ENCODE peak calls at places on chromosomes 5 and 9, in ten cellular contexts. G, V, I, A, M, S, B, C, Z and P are unnamed samples.

GRCh38 chr5:72197393-72197792 is 90.1 kb downstream of the MAP1B start:
- DNase-seq in G (no peak), V (no peak), I (no peak), A (no peak), M (no peak), S (no peak), B (no peak), C (no peak), Z (no peak), P (no peak)

GRCh38 chr5:164233796-164234195 is 728.4 kb downstream of the MAT2B start:
- DNase-seq in G (no peak), V (no peak), I (no peak), A (no peak), M (no peak), S (no peak), B (no peak), C (no peak), Z (peak; percentile 9), P (no peak)

GRCh38 chr5:181190711-181191525 is 14.1 kb downstream of the TRIM7 start:
- DNase-seq in G (no peak), V (no peak), I (peak; percentile 35), A (no peak), M (peak; percentile 54), S (no peak), B (no peak), C (peak; percentile 80), Z (no peak), P (no peak)

GRCh38 chr9:23215688-23216087 is 610.4 kb downstream of the ELAVL2 start:
- DNase-seq in G (no peak), V (no peak), I (no peak), A (no peak), M (no peak), S (no peak), B (no peak), C (no peak), Z (no peak), P (no peak)

GRCh38 chr5:54217826-54218503 is 92.4 kb downstream of the ARL15 start:
- DNase-seq in G (no peak), V (peak; percentile 39), I (no peak), A (no peak), M (peak; percentile 17), S (no peak), B (no peak), C (peak; percentile 76), Z (peak; percentile 72), P (peak; percentile 10)

GRCh38 chr9:19028835-19029451 is 4.1 kb downstream of the SAXO1 start:
- DNase-seq in G (no peak), V (peak; percentile 52), I (no peak), A (no peak), M (peak; percentile 28), S (no peak), B (no peak), C (peak; percentile 81), Z (peak; percentile 84), P (no peak)

GRCh38 chr5:59317023-59317771 is 576.3 kb downstream of the PDE4D start:
- DNase-seq in G (no peak), V (no peak), I (no peak), A (no peak), M (no peak), S (no peak), B (no peak), C (peak; percentile 40), Z (peak; percentile 16), P (no peak)

GRCh38 chr9:129270903-129271431 is 92.9 kb upstream of the IER5L start:
- DNase-seq in G (no peak), V (no peak), I (no peak), A (no peak), M (no peak), S (no peak), B (no peak), C (no peak), Z (no peak), P (no peak)

GRCh38 chr5:126395198-126395597 is 28.0 kb upstream of the GRAMD2B start:
- DNase-seq in G (no peak), V (no peak), I (no peak), A (no peak), M (no peak), S (no peak), B (peak; percentile 46), C (peak; percentile 20), Z (no peak), P (no peak)

GRCh38 chr5:139492700-139493192 is 10.2 kb upstream of the STING1 start:
- DNase-seq in G (no peak), V (no peak), I (no peak), A (no peak), M (peak; percentile 10), S (no peak), B (no peak), C (no peak), Z (no peak), P (no peak)

GRCh38 chr5:132856011-132856410 is 10.3 kb downstream of the GDF9 start:
- DNase-seq in G (no peak), V (no peak), I (no peak), A (no peak), M (no peak), S (no peak), B (no peak), C (no peak), Z (no peak), P (no peak)

GRCh38 chr9:22147818-22148573 is 138.9 kb upstream of the CDKN2B start:
- DNase-seq in G (no peak), V (peak; percentile 60), I (no peak), A (no peak), M (no peak), S (no peak), B (no peak), C (no peak), Z (peak; percentile 60), P (no peak)

GRCh38 chr9:82116538-82116937 is 128.0 kb downstream of the SPATA31D1 start:
- DNase-seq in G (no peak), V (no peak), I (no peak), A (no peak), M (no peak), S (no peak), B (no peak), C (no peak), Z (no peak), P (no peak)

GRCh38 chr9:106885451-106885850 is 22.5 kb downstream of the ZNF462 start:
- DNase-seq in G (no peak), V (no peak), I (no peak), A (no peak), M (peak; percentile 44), S (no peak), B (no peak), C (no peak), Z (peak; percentile 68), P (no peak)

GRCh38 chr5:28009526-28010025 is 971.2 kb upstream of the CDH9 start:
- DNase-seq in G (no peak), V (no peak), I (no peak), A (no peak), M (no peak), S (no peak), B (no peak), C (no peak), Z (no peak), P (no peak)

GRCh38 chr5:116734717-116735072 is 160.1 kb upstream of the SEMA6A start:
- DNase-seq in G (no peak), V (no peak), I (no peak), A (no peak), M (no peak), S (no peak), B (no peak), C (no peak), Z (no peak), P (peak; percentile 2)

GRCh38 chr9:37976714-37977477 is 73.0 kb upstream of the SLC25A51 start:
- DNase-seq in G (no peak), V (no peak), I (no peak), A (no peak), M (no peak), S (peak; percentile 40), B (no peak), C (no peak), Z (peak; percentile 46), P (no peak)
- H3K27ac ChIP-seq in G (no peak overlapping the region), V (no peak overlapping the region), I (no peak overlapping the region), A (peak overlapping the region; percentile 65), M (no peak overlapping the region), S (no peak overlapping the region), B (peak overlapping the region; percentile 29), C (no peak overlapping the region), Z (peak overlapping the region; percentile 86), P (no peak overlapping the region)

DNA sequence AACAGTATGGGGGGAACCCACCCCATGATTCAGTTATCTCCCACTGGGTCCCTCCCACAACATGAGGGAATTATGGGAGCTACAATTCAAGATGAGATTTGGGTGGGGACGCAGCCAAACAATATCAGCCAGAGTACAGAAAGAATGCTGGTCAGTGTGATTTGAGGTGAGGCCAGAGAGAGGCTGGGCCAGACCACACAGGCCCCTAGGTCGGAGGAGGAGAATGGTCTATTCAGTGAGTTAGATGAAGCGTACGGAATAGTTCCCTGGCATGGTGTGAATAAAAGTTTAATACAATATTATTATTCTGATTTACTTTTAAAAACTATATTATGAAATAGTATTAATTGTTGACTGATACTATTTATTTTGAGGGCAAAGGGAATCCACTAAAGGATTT is 39.7 kb downstream of the PCSK5 start:
- DNase-seq in G (no peak), V (no peak), I (no peak), A (no peak), M (no peak), S (no peak), B (no peak), C (peak; percentile 56), Z (no peak), P (no peak)
- H3K27ac ChIP-seq in G (peak overlapping the region; percentile 3), V (no peak overlapping the region), I (no peak overlapping the region), A (peak overlapping the region; percentile 61), M (peak overlapping the region; percentile 80), S (no peak overlapping the region), B (no peak overlapping the region), C (peak overlapping the region; percentile 73), Z (no peak overlapping the region), P (peak overlapping the region; percentile 50)

GRCh38 chr9:77807846-77808749 is 160.0 kb upstream of the GNA14 start:
- DNase-seq in G (no peak), V (no peak), I (no peak), A (no peak), M (no peak), S (no peak), B (no peak), C (no peak), Z (no peak), P (no peak)
- H3K27ac ChIP-seq in G (no peak overlapping the region), V (no peak overlapping the region), I (no peak overlapping the region), A (no peak overlapping the region), M (no peak overlapping the region), S (peak overlapping the region; percentile 37), B (peak overlapping the region; percentile 20), C (no peak overlapping the region), Z (no peak overlapping the region), P (no peak overlapping the region)

DNA sequence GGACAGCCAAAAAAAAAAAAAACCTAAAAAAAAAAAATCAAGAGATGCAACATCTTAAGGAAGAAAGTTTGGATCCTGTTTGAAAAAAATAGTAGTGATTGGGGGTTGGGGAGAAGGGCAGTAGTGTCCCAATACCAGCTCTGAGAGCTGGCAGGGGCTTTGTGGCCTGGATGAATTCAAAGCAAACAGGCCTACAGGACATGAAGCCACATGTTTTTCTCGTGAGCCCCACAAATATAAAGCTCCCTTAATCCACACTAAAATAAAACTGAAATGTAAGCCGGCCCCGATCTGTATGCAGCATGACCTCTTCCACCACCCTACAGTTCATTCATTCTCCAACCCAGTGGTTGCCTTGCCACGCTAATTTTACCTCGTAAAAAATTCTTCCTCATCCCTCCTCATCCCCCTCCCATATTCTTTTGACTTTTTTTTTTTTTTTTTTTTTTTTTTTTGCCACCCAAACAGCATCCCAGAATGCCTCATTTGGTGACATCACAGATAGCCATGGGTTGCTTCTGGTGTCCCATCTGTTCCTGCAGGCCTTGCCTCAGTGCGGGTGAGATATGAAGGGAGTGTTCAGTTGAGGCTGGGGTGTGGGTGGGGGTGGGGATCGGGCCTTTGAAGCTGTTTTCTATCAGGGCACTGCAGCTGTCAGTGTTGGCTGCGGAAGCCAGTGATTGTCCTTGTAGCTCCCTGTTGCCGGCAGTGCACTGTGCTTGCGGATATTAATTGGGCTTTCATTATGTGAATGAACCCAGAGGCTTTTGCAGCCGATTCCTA is 81.5 kb upstream of the NFIB start:
- DNase-seq in G (no peak), V (no peak), I (no peak), A (no peak), M (no peak), S (peak; percentile 16), B (no peak), C (no peak), Z (no peak), P (peak; percentile 90)
- H3K27ac ChIP-seq in G (no peak overlapping the region), V (no peak overlapping the region), I (no peak overlapping the region), A (no peak overlapping the region), M (no peak overlapping the region), S (peak overlapping the region; percentile 71), B (no peak overlapping the region), C (no peak overlapping the region), Z (no peak overlapping the region), P (peak overlapping the region; percentile 74)